ENCODE peak calls at places on chromosomes 7 and 10, in four cellular contexts. N is suprapubic skin, T is transverse colon, C is adrenal gland. B is an unnamed sample. For H3K9me3, the result is how much of the 10 kb centered on the place peaks cover.

GRCh38 chr7:157708896-157709295 is 372.1 kb downstream of the DNAJB6 start:
- DNase-seq in N (no peak), T (no peak), C (no peak), B (no peak)

GRCh38 chr7:22351329-22351692 is 5.6 kb downstream of the RAPGEF5 start:
- DNase-seq in N (no peak), T (no peak), C (no peak), B (no peak)

GRCh38 chr7:47326808-47327207 is 255.1 kb downstream of the TNS3 start:
- DNase-seq in N (no peak), T (no peak), C (no peak), B (no peak)

GRCh38 chr7:107501593-107501992 is 31.7 kb downstream of the GPR22 start:
- DNase-seq in N (no peak), T (peak), C (no peak), B (no peak)

GRCh38 chr7:13188236-13188635 is 500.8 kb downstream of the ARL4A start:
- DNase-seq in N (no peak), T (no peak), C (no peak), B (no peak)

GRCh38 chr10:102322914-102323313 is 72.6 kb upstream of the NFKB2 start:
- DNase-seq in N (no peak), T (peak), C (no peak), B (no peak)

GRCh38 chr7:110442386-110442837 is 648.5 kb upstream of the LRRN3 start:
- DNase-seq in N (no peak), T (no peak), C (peak), B (no peak)

GRCh38 chr10:132754071-132754470 is 31.9 kb downstream of the NKX6-2 start:
- DNase-seq in N (no peak), T (no peak), C (no peak), B (no peak)

GRCh38 chr10:118901409-118901808 is 128.1 kb upstream of the NANOS1 start:
- DNase-seq in N (no peak), T (no peak), C (no peak), B (no peak)

GRCh38 chr7:19681596-19681995 is 27.2 kb downstream of the POLR1F start:
- DNase-seq in N (no peak), T (no peak), C (no peak), B (no peak)

GRCh38 chr10:133458710-133459453 is 5.1 kb downstream of the SCART1 start:
- DNase-seq in N (no peak), T (no peak), C (no peak), B (no peak)

GRCh38 chr10:69101451-69102095 is 13.7 kb downstream of the SRGN start:
- DNase-seq in N (no peak), T (no peak), C (no peak), B (no peak)

GRCh38 chr7:34091330-34091917 is 186.1 kb downstream of the BMPER start:
- DNase-seq in N (no peak), T (peak), C (no peak), B (no peak)

GRCh38 chr7:2757361-2757903 is 69.4 kb downstream of the AMZ1 start:
- DNase-seq in N (no peak), T (peak), C (peak), B (no peak)

GRCh38 chr7:108146070-108146842 is 16.1 kb upstream of the LAMB4 start:
- DNase-seq in N (peak), T (peak), C (peak), B (no peak)

GRCh38 chr10:24306507-24306875 is 97.6 kb downstream of the KIAA1217 start:
- DNase-seq in N (no peak), T (no peak), C (no peak), B (no peak)

GRCh38 chr7:100148559-100149328 is at the start of gene LAMTOR4:
- DNase-seq in N (peak), T (peak), C (peak), B (peak)
- TF ChIP-seq CTCF in N (no peak), T (peak), C (no peak), B (no peak)

DNA sequence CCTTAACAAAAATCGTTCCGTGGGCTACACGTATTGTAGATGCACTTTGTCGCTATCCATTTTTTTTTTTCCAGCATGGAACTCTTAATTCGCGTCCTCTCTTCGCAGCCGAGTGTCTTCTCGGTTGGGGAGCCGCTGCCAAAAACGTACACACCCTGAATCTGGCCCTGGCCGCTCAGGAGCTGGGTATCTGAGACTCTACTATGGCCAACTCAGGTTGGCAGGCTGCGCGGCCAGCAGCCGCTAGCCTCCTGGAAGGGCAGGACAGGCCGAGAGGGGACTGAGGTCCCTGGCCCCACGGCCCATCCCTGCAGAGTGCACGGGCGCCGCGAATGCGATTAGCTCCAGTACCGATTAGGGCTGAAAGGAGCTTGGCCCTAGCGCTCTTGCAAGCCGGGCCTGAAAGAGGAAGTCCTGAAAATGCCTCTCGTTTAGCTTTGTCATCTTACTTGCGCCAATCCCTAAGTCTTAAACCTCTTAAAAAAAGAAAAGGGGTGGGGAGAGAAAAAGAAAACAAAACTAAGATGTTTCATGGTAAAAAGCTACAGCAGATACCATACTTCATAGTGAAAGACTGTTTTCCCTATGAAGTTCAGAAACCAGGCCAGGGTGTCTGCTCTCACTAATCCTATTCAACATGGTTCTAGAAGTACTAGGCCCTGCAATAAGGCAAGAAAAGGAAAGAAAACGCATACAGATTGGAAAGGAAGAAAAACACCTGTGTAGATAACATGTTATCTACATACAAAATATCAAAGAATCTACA is 113.2 kb upstream of the RHEB start:
- DNase-seq in N (peak), T (peak), C (peak), B (peak)
- TF ChIP-seq POLR2A in N (no peak), T (peak), C (no peak), B (no peak)

GRCh38 chr7:135181929-135182678 is 11.6 kb upstream of the CYREN start:
- DNase-seq in N (no peak), T (no peak), C (no peak), B (no peak)

GRCh38 chr7:135178364-135178763 is 7.9 kb upstream of the CYREN start:
- DNase-seq in N (no peak), T (no peak), C (no peak), B (no peak)

GRCh38 chr7:135179321-135179925 is 8.9 kb upstream of the CYREN start:
- DNase-seq in N (no peak), T (no peak), C (no peak), B (no peak)

GRCh38 chr7:135181261-135181928 is 10.9 kb upstream of the CYREN start:
- DNase-seq in N (no peak), T (no peak), C (no peak), B (no peak)

DNA sequence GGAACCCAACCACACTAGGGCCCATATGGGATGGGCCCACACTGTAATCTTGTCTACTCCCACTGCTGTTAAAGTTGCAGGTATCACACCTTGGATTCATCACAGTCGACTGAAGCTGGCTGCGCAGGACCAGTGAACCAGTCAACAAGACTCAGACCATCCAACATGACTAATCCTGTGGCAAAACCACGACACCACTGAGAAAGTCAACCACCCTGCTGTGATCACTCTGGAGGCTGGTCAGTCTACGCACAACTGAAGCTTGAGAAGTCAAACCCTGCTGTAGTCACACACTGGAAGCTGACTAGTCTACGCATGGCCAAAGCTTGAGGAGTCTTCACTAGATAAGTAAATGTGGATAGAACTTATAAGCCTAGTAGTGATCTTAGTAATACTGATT is 9.6 kb upstream of the CYREN start:
- DNase-seq in N (no peak), T (no peak), C (no peak), B (no peak)
- H3K9me3 ChIP-seq in N (under half), T (under half), C (under half), B (under half)

GRCh38 chr7:92797693-92798092 is 38.7 kb downstream of the CDK6 start:
- DNase-seq in N (no peak), T (no peak), C (no peak), B (no peak)
- TF ChIP-seq CTCF in N (no peak), T (no peak), C (no peak), B (no peak)

GRCh38 chr7:128833939-128834310 is 3.7 kb downstream of the FLNC start:
- DNase-seq in N (no peak), T (no peak), C (no peak), B (no peak)

GRCh38 chr7:128832880-128833147 is 2.6 kb downstream of the FLNC start:
- DNase-seq in N (no peak), T (no peak), C (no peak), B (no peak)

GRCh38 chr7:128833148-128833938 is 3.1 kb downstream of the FLNC start:
- DNase-seq in N (peak), T (peak), C (no peak), B (no peak)

GRCh38 chr7:128831178-128831993 is 1.2 kb downstream of the FLNC start:
- DNase-seq in N (peak), T (peak), C (no peak), B (no peak)

DNA sequence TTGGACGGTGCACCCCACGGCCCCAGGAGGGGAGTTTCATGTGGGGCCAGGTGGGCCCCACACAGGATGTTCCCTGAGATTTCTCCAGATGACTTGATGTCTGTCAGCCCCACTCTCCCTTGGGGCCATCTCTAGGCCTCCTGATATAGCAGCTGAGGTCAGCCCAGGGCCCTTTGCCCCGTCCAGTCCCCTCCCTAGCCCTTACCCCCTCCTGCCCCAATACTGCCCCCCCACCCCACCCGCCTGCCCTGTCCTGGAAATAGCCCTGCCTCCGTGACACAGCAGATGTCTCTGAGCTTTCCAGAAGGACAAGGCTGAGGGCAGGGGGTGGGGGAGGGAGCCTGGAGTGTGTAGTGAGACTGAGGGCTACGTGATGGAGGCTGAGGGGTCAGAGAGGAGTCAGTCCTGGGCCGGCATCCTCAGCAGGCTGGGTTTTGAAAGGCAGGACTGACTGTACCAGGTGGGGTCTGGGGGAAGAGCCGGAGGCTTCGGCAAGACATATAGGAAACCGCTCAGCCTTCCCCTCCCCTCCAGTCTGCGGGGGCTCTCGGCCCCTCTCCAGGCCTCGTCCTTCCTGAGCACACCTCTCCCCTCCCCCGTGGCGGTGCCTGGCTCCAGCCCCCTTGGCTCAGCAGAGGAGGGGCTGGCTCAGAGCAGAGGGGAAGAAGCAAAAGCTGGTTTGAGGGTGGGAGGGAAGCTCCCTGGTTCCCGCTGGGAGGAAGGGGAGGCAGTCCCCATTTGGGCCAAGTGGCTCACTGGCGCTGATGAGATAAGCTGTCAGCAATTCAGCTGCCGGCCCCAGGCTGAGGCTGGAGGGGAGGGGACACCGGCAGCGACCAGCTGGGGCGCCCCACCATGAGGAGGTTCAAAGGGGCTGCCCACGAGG is 2.0 kb downstream of the FLNC start:
- DNase-seq in N (peak), T (no peak), C (no peak), B (no peak)
- TF ChIP-seq POLR2A in N (no peak), T (no peak), C (no peak), B (no peak)

DNA sequence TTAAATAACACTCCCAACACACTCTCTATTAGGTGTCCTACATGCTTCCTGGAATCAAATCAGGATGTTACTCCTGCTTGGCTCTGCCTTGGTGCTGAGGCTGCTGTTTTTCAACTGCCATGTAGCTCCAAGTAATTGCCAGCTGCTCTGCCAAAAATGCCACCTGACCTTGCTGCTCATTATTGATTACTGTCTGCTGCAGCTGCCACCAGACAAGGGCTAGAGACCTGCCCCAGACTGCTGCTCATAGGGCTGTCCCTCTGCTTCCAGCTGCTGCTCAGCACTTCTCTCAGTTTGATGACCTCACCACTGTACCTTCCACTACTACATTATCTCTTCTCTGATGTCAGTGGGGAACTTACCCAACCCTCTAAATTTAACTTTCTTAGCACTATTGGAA is 102.5 kb downstream of the PCLO start:
- DNase-seq in N (no peak), T (no peak), C (peak), B (no peak)
- H3K9me3 ChIP-seq in N (under half), T (under half), C (under half), B (under half)

GRCh38 chr7:129664029-129665012 is 52.8 kb downstream of the NRF1 start:
- DNase-seq in N (no peak), T (no peak), C (no peak), B (no peak)
- TF ChIP-seq CTCF in N (no peak), T (peak), C (peak), B (no peak)

GRCh38 chr7:76293407-76293901 is 9.0 kb upstream of the HSPB1 start:
- DNase-seq in N (no peak), T (no peak), C (no peak), B (no peak)

GRCh38 chr7:76291346-76292205 is 10.9 kb upstream of the HSPB1 start:
- DNase-seq in N (peak), T (peak), C (peak), B (peak)

GRCh38 chr7:76292206-76292573 is 10.3 kb upstream of the HSPB1 start:
- DNase-seq in N (no peak), T (no peak), C (no peak), B (no peak)

GRCh38 chr7:76296743-76297740 is 5.4 kb upstream of the HSPB1 start:
- DNase-seq in N (no peak), T (peak), C (peak), B (peak)

GRCh38 chr7:76294344-76295024 is 8.0 kb upstream of the HSPB1 start:
- DNase-seq in N (peak), T (peak), C (peak), B (peak)
- TF ChIP-seq POLR2A in N (no peak), T (no peak), C (peak), B (no peak)

B was measured in esophagus squamous epithelium.